ENCODE peak calls at places on chromosomes 6 and 20, in nine cellular contexts. W, A, R, J, F, L, V, U and D are unnamed samples.

GRCh38 chr6:2959909-2960719 is 11.3 kb downstream of the SERPINB6 start:
- DNase-seq in W (no peak), A (no peak), R (peak; percentile 32), J (peak; percentile 92), F (peak; percentile 59), L (no peak), V (peak; percentile 94), U (no peak), D (no peak)

GRCh38 chr6:98471444-98471843 is 362.9 kb upstream of the POU3F2 start:
- DNase-seq in W (no peak), A (no peak), R (no peak), J (no peak), F (no peak), L (no peak), V (no peak), U (no peak), D (no peak)

GRCh38 chr6:30686908-30687658 is 638 bp upstream of the PPP1R18 start:
- DNase-seq in W (peak; percentile 79), A (peak; percentile 75), R (peak; percentile 92), J (peak; percentile 96), F (peak; percentile 98), L (peak; percentile 57), V (peak; percentile 98), U (peak; percentile 99), D (peak; percentile 63)

GRCh38 chr6:116363759-116364158 is 7.0 kb upstream of the DSE start:
- DNase-seq in W (no peak), A (no peak), R (no peak), J (no peak), F (peak; percentile 64), L (no peak), V (peak; percentile 54), U (no peak), D (no peak)

GRCh38 chr6:30169658-30170614 is 6.6 kb downstream of the TRIM15 start:
- DNase-seq in W (peak; percentile 42), A (no peak), R (peak; percentile 21), J (peak; percentile 78), F (peak; percentile 72), L (no peak), V (peak; percentile 68), U (peak; percentile 17), D (peak; percentile 51)

GRCh38 chr20:6007094-6007528 is 46.7 kb downstream of the LRRN4 start:
- DNase-seq in W (no peak), A (no peak), R (no peak), J (peak; percentile 34), F (no peak), L (no peak), V (peak; percentile 20), U (no peak), D (no peak)

GRCh38 chr20:34824861-34825529 is 456 bp downstream of the NCOA6 start:
- DNase-seq in W (peak; percentile 78), A (peak; percentile 75), R (no peak), J (peak; percentile 35), F (peak; percentile 55), L (peak; percentile 52), V (peak; percentile 70), U (peak; percentile 27), D (peak; percentile 61)

GRCh38 chr20:43323592-43323991 is 133.9 kb upstream of the PTPRT start:
- DNase-seq in W (no peak), A (no peak), R (no peak), J (no peak), F (no peak), L (no peak), V (no peak), U (no peak), D (no peak)

GRCh38 chr6:50791900-50792508 is 26.7 kb upstream of the TFAP2B start:
- DNase-seq in W (peak; percentile 11), A (no peak), R (no peak), J (peak; percentile 74), F (peak; percentile 46), L (no peak), V (peak; percentile 43), U (peak; percentile 49), D (peak; percentile 38)

GRCh38 chr6:33451606-33452005 is 2.8 kb upstream of the ZBTB9 start:
- DNase-seq in W (no peak), A (no peak), R (no peak), J (no peak), F (no peak), L (no peak), V (no peak), U (no peak), D (no peak)

GRCh38 chr20:36773123-36773547 is 428 bp downstream of the DSN1 start:
- DNase-seq in W (peak; percentile 18), A (no peak), R (no peak), J (no peak), F (peak; percentile 6), L (no peak), V (peak; percentile 24), U (no peak), D (peak; percentile 5)

GRCh38 chr6:166904101-166904746 is 52.1 kb downstream of the RNASET2 start:
- DNase-seq in W (no peak), A (no peak), R (no peak), J (peak; percentile 15), F (peak; percentile 50), L (no peak), V (no peak), U (peak; percentile 4), D (peak; percentile 45)

GRCh38 chr6:24453921-24454320 is 35.5 kb downstream of the GPLD1 start:
- DNase-seq in W (no peak), A (no peak), R (no peak), J (no peak), F (no peak), L (no peak), V (no peak), U (no peak), D (no peak)

GRCh38 chr6:1424306-1424927 is 35.0 kb downstream of the FOXF2 start:
- DNase-seq in W (peak; percentile 30), A (no peak), R (no peak), J (peak; percentile 83), F (peak; percentile 71), L (no peak), V (peak; percentile 72), U (no peak), D (peak; percentile 31)

GRCh38 chr6:64170326-64170725 is 534.7 kb downstream of the PHF3 start:
- DNase-seq in W (no peak), A (no peak), R (no peak), J (no peak), F (peak; percentile 77), L (no peak), V (no peak), U (no peak), D (no peak)

GRCh38 chr6:29967379-29968010 is 25.2 kb downstream of the HLA-A start:
- DNase-seq in W (no peak), A (no peak), R (no peak), J (peak; percentile 18), F (peak; percentile 29), L (no peak), V (peak; percentile 53), U (peak; percentile 21), D (no peak)